ENCODE peak calls at places on chromosome 1, in nine cellular contexts. N, T, O, H, I, A, E, M and P are unnamed samples.

GRCh38 chr1:186681806-186682205 is 1.6 kb upstream of the PTGS2 start:
- DNase-seq in T (peak), N (no peak), A (no peak), O (peak), E (no peak), M (no peak), H (no peak), I (no peak), P (no peak)

GRCh38 chr1:101112051-101112770 is 86.6 kb upstream of the DPH5 start:
- DNase-seq in N (no peak), A (peak), H (peak), M (peak), E (peak), O (no peak), T (no peak), I (no peak), P (no peak)

GRCh38 chr1:104630567-104630966 is 880.9 kb downstream of the AMY1C start:
- DNase-seq in N (no peak), I (no peak), O (no peak), A (no peak), M (no peak), E (no peak), T (no peak), H (no peak), P (no peak)

GRCh38 chr1:5994713-5995621 is 2.7 kb upstream of the NPHP4 start:
- DNase-seq in I (no peak), T (no peak), E (peak), M (peak), O (no peak), A (peak), N (no peak), H (peak), P (peak)

GRCh38 chr1:101043776-101044175 is 18.2 kb upstream of the DPH5 start:
- DNase-seq in I (no peak), H (no peak), N (no peak), E (no peak), M (no peak), O (peak), T (peak), A (no peak), P (no peak)

GRCh38 chr1:74699331-74699730 is 25.7 kb upstream of the ERICH3 start:
- DNase-seq in A (no peak), M (no peak), H (no peak), I (no peak), N (no peak), E (no peak), T (no peak), O (no peak), P (no peak)

GRCh38 chr1:183454377-183454776 is 17.9 kb upstream of the SMG7 start:
- DNase-seq in H (no peak), M (no peak), E (no peak), A (no peak), O (peak), N (no peak), T (peak), I (no peak), P (no peak)

GRCh38 chr1:196466656-196467055 is 141.6 kb downstream of the KCNT2 start:
- DNase-seq in N (no peak), E (no peak), H (no peak), O (peak), M (no peak), T (no peak), I (no peak), A (no peak), P (no peak)

GRCh38 chr1:2391034-2391384 is 345 bp downstream of the MORN1 start:
- DNase-seq in H (peak), A (peak), E (no peak), I (no peak), N (no peak), T (no peak), M (no peak), O (no peak), P (peak)

GRCh38 chr1:186983327-186983726 is 154.6 kb downstream of the PLA2G4A start:
- DNase-seq in H (no peak), E (no peak), M (peak), A (peak), N (no peak), O (no peak), I (no peak), T (no peak), P (no peak)

GRCh38 chr1:44010935-44011610 is 19.7 kb downstream of the CCDC24 start:
- DNase-seq in A (no peak), H (no peak), M (no peak), T (no peak), E (no peak), N (no peak), O (no peak), I (no peak), P (peak)